ENCODE peak calls at places on chromosomes 6 and 20, in nine cellular contexts. P is stimulated activated CD4-positive, alpha-beta T cell treated with anti-CD3 and anti-CD28 coated beads, Interleukin-1b, Interleukin-23, amount 100 ng/mL, for 1 hour; W is caudate nucleus; I is T-cell; C is astrocyte of the spinal cord; Z is activated T-cell treated with anti-CD3 and anti-CD28 coated beads, Interleukin-2, amount 50 U/mL, for 24 hours; E is effector memory CD8-positive, alpha-beta T cell; K is NCI-H1092; G is stimulated activated naive CD4-positive, alpha-beta T cell. O is an unnamed sample.

GRCh38 chr6:149026530-149026942 is 279.7 kb downstream of the UST start:
- DNase-seq in P (no peak), W (no peak), I (no peak), C (peak; percentile 91), Z (no peak), E (no peak), K (peak; percentile 33), G (no peak), O (no peak)

GRCh38 chr20:50508171-50508761 is 1.9 kb upstream of the PTPN1 start:
- DNase-seq in P (no peak), W (no peak), I (no peak), C (no peak), Z (no peak), E (no peak), K (no peak), G (no peak), O (no peak)

GRCh38 chr6:64685401-64685800 is 1021.6 kb downstream of the EYS start:
- DNase-seq in P (no peak), W (no peak), I (no peak), C (no peak), Z (no peak), E (no peak), K (no peak), G (no peak), O (no peak)

GRCh38 chr6:53793318-53793975 is 1.4 kb upstream of the LRRC1 start:
- DNase-seq in P (no peak), W (peak; percentile 4), I (no peak), C (peak; percentile 65), Z (peak; percentile 52), E (no peak), K (no peak), G (peak; percentile 30), O (no peak)

GRCh38 chr6:90432408-90432775 is 135.7 kb upstream of the BACH2 start:
- DNase-seq in P (no peak), W (no peak), I (no peak), C (no peak), Z (no peak), E (no peak), K (no peak), G (no peak), O (no peak)

GRCh38 chr6:90086517-90086916 is 192.2 kb downstream of the GJA10 start:
- DNase-seq in P (no peak), W (no peak), I (no peak), C (no peak), Z (no peak), E (no peak), K (no peak), G (no peak), O (no peak)

GRCh38 chr6:117545161-117545595 is 57.1 kb downstream of the GOPC start:
- DNase-seq in P (no peak), W (no peak), I (no peak), C (no peak), Z (no peak), E (no peak), K (no peak), G (no peak), O (no peak)

GRCh38 chr6:44967481-44967880 is 360.6 kb upstream of the RUNX2 start:
- DNase-seq in P (no peak), W (no peak), I (no peak), C (peak; percentile 24), Z (no peak), E (no peak), K (no peak), G (no peak), O (no peak)

GRCh38 chr6:142902636-142903053 is 42.3 kb downstream of the HIVEP2 start:
- DNase-seq in P (no peak), W (no peak), I (peak; percentile 80), C (peak; percentile 99), Z (peak; percentile 72), E (peak; percentile 70), K (no peak), G (peak; percentile 84), O (no peak)

GRCh38 chr6:48747471-48747870 is 636.5 kb upstream of the PTCHD4 start:
- DNase-seq in P (no peak), W (no peak), I (no peak), C (no peak), Z (no peak), E (no peak), K (no peak), G (no peak), O (no peak)